ENCODE peak calls at places on chromosomes 13 and 19, in ten cellular contexts. M, Z, A, N, Y, W, R, S, Q and C are unnamed samples.

GRCh38 chr13:60226507-60226906 is 62.8 kb upstream of the DIAPH3 start:
- DNase-seq in M (peak), Z (peak), A (no peak), N (no peak), Y (peak), W (peak), R (no peak), S (no peak), Q (peak), C (no peak)

GRCh38 chr13:27211771-27212364 is 39.5 kb upstream of the RPL21 start:
- DNase-seq in M (peak), Z (no peak), A (no peak), N (peak), Y (no peak), W (peak), R (no peak), S (no peak), Q (no peak), C (no peak)

GRCh38 chr13:21917046-21918010 is 246.5 kb downstream of the FGF9 start:
- DNase-seq in M (no peak), Z (no peak), A (no peak), N (no peak), Y (no peak), W (no peak), R (no peak), S (no peak), Q (no peak), C (no peak)

GRCh38 chr19:14086098-14086497 is 515 bp upstream of the C19orf67 start:
- DNase-seq in M (no peak), Z (no peak), A (no peak), N (no peak), Y (no peak), W (no peak), R (no peak), S (no peak), Q (no peak), C (no peak)

GRCh38 chr13:94548382-94549240 is 47.3 kb downstream of the TGDS start:
- DNase-seq in M (peak), Z (peak), A (peak), N (peak), Y (peak), W (peak), R (no peak), S (peak), Q (peak), C (peak)

GRCh38 chr19:1814833-1815604 is 2.9 kb upstream of the ATP8B3 start:
- DNase-seq in M (no peak), Z (no peak), A (no peak), N (no peak), Y (no peak), W (no peak), R (no peak), S (no peak), Q (no peak), C (no peak)

GRCh38 chr19:16872728-16873127 is 16.1 kb upstream of the F2RL3 start:
- DNase-seq in M (no peak), Z (no peak), A (no peak), N (no peak), Y (no peak), W (no peak), R (no peak), S (no peak), Q (no peak), C (no peak)

GRCh38 chr13:75963318-75963717 is 327.2 kb downstream of the LMO7 start:
- DNase-seq in M (no peak), Z (peak), A (no peak), N (no peak), Y (peak), W (peak), R (no peak), S (no peak), Q (no peak), C (peak)

GRCh38 chr13:33278923-33279322 is 6.6 kb downstream of the STARD13 start:
- DNase-seq in M (no peak), Z (no peak), A (no peak), N (no peak), Y (no peak), W (no peak), R (no peak), S (no peak), Q (no peak), C (no peak)

GRCh38 chr13:111345682-111346081 is 25.2 kb downstream of the TEX29 start:
- DNase-seq in M (no peak), Z (peak), A (no peak), N (no peak), Y (no peak), W (no peak), R (no peak), S (no peak), Q (no peak), C (no peak)

GRCh38 chr19:41588497-41589209 is 12.7 kb downstream of the CEACAM21 start:
- DNase-seq in M (peak), Z (no peak), A (no peak), N (no peak), Y (no peak), W (peak), R (no peak), S (no peak), Q (peak), C (no peak)

GRCh38 chr19:35756373-35757230 is at the start of gene HSPB6:
- DNase-seq in M (peak), Z (peak), A (peak), N (no peak), Y (no peak), W (peak), R (peak), S (peak), Q (peak), C (no peak)

GRCh38 chr13:50128406-50129048 is 113.3 kb downstream of the KCNRG start:
- DNase-seq in M (no peak), Z (no peak), A (no peak), N (no peak), Y (no peak), W (no peak), R (no peak), S (no peak), Q (peak), C (no peak)

GRCh38 chr13:73335226-73335625 is 276.4 kb downstream of the KLF5 start:
- DNase-seq in M (peak), Z (no peak), A (no peak), N (no peak), Y (no peak), W (peak), R (no peak), S (no peak), Q (no peak), C (no peak)